ENCODE peak calls at places on chromosomes 5 and 9, in eight cellular contexts. V, R, W, A, O, N, Z and E are unnamed samples.

GRCh38 chr5:147373328-147373727 is 136.5 kb downstream of the DPYSL3 start:
- DNase-seq in V (no peak), R (no peak), W (no peak), A (no peak), O (no peak), N (no peak), Z (no peak), E (no peak)

GRCh38 chr9:117903453-117903852 is 199.2 kb downstream of the TLR4 start:
- DNase-seq in V (no peak), R (no peak), W (no peak), A (no peak), O (no peak), N (no peak), Z (no peak), E (no peak)

GRCh38 chr9:133403766-133404439 is 13.9 kb downstream of the REXO4 start:
- DNase-seq in V (no peak), R (peak), W (no peak), A (peak), O (peak), N (no peak), Z (peak), E (peak)

GRCh38 chr9:88425538-88425950 is 37.3 kb downstream of the SPIN1 start:
- DNase-seq in V (peak), R (no peak), W (no peak), A (no peak), O (no peak), N (no peak), Z (no peak), E (no peak)

GRCh38 chr5:54307583-54307982 is 2.8 kb downstream of the ARL15 start:
- DNase-seq in V (no peak), R (no peak), W (no peak), A (no peak), O (no peak), N (no peak), Z (no peak), E (no peak)

GRCh38 chr5:160521392-160521663 is 99.7 kb downstream of the PTTG1 start:
- DNase-seq in V (no peak), R (no peak), W (no peak), A (no peak), O (no peak), N (no peak), Z (no peak), E (no peak)

GRCh38 chr9:134888603-134889195 is 8.1 kb downstream of the FCN2 start:
- DNase-seq in V (no peak), R (no peak), W (no peak), A (no peak), O (no peak), N (no peak), Z (no peak), E (no peak)

GRCh38 chr9:69237702-69238295 is 63.7 kb downstream of the TJP2 start:
- DNase-seq in V (no peak), R (no peak), W (no peak), A (no peak), O (no peak), N (no peak), Z (no peak), E (no peak)

GRCh38 chr5:39674209-39675082 is 249.7 kb upstream of the DAB2 start:
- DNase-seq in V (no peak), R (no peak), W (no peak), A (no peak), O (no peak), N (no peak), Z (no peak), E (no peak)

GRCh38 chr5:149400304-149400703 is 21.2 kb upstream of the IL17B start:
- DNase-seq in V (no peak), R (no peak), W (peak), A (no peak), O (no peak), N (no peak), Z (no peak), E (no peak)

GRCh38 chr9:9498846-9499245 is 1114.0 kb downstream of the PTPRD start:
- DNase-seq in V (no peak), R (no peak), W (no peak), A (no peak), O (no peak), N (no peak), Z (no peak), E (no peak)

GRCh38 chr9:32587901-32588300 is 14.9 kb upstream of the NDUFB6 start:
- DNase-seq in V (peak), R (no peak), W (no peak), A (no peak), O (no peak), N (no peak), Z (no peak), E (no peak)

GRCh38 chr5:64680289-64680688 is 10.0 kb upstream of the SHISAL2B start:
- DNase-seq in V (no peak), R (no peak), W (no peak), A (no peak), O (no peak), N (no peak), Z (no peak), E (no peak)

GRCh38 chr5:154197801-154198461 is 7.4 kb downstream of the GALNT10 start:
- DNase-seq in V (peak), R (peak), W (no peak), A (peak), O (no peak), N (no peak), Z (peak), E (no peak)

GRCh38 chr5:60844429-60844890 is 391 bp upstream of the ELOVL7 start:
- DNase-seq in V (peak), R (no peak), W (no peak), A (no peak), O (no peak), N (no peak), Z (no peak), E (peak)

GRCh38 chr5:103973669-103974068 is 411.1 kb upstream of the NUDT12 start:
- DNase-seq in V (no peak), R (no peak), W (no peak), A (no peak), O (no peak), N (no peak), Z (no peak), E (no peak)

GRCh38 chr9:7937018-7937417 is 137.4 kb upstream of the DMAC1 start:
- DNase-seq in V (no peak), R (no peak), W (no peak), A (no peak), O (no peak), N (no peak), Z (no peak), E (no peak)

GRCh38 chr5:95102687-95103086 is 182.2 kb downstream of the MCTP1 start:
- DNase-seq in V (no peak), R (no peak), W (no peak), A (no peak), O (no peak), N (no peak), Z (no peak), E (no peak)

GRCh38 chr9:86022687-86023266 is 76.6 kb downstream of the GOLM1 start:
- DNase-seq in V (no peak), R (peak), W (no peak), A (no peak), O (no peak), N (no peak), Z (no peak), E (no peak)

GRCh38 chr9:137404971-137405584 is 17.9 kb downstream of the EXD3 start:
- DNase-seq in V (no peak), R (no peak), W (no peak), A (no peak), O (no peak), N (no peak), Z (no peak), E (no peak)

GRCh38 chr9:134661299-134661698 is 19.7 kb downstream of the COL5A1 start:
- DNase-seq in V (no peak), R (no peak), W (no peak), A (no peak), O (no peak), N (no peak), Z (no peak), E (no peak)

GRCh38 chr9:89436963-89437625 is 60.8 kb downstream of the SEMA4D start:
- DNase-seq in V (no peak), R (no peak), W (no peak), A (peak), O (no peak), N (no peak), Z (peak), E (no peak)

GRCh38 chr5:142425286-142426065 is 100.7 kb upstream of the SPRY4 start:
- DNase-seq in V (peak), R (no peak), W (no peak), A (no peak), O (no peak), N (no peak), Z (no peak), E (no peak)

GRCh38 chr5:13378073-13378472 is 566.4 kb downstream of the DNAH5 start:
- DNase-seq in V (peak), R (no peak), W (no peak), A (no peak), O (no peak), N (no peak), Z (no peak), E (peak)

GRCh38 chr5:140547508-140548299 is at the start of gene EIF4EBP3:
- DNase-seq in V (peak), R (peak), W (peak), A (peak), O (peak), N (peak), Z (peak), E (no peak)

GRCh38 chr5:82749453-82749852 is 327.7 kb downstream of the TMEM167A start:
- DNase-seq in V (peak), R (no peak), W (no peak), A (no peak), O (no peak), N (no peak), Z (no peak), E (no peak)

GRCh38 chr9:121353246-121353975 is 16.6 kb downstream of the STOM start:
- DNase-seq in V (no peak), R (peak), W (no peak), A (peak), O (peak), N (no peak), Z (peak), E (no peak)

GRCh38 chr9:22033012-22033630 is 24.0 kb upstream of the CDKN2B start:
- DNase-seq in V (no peak), R (no peak), W (no peak), A (no peak), O (no peak), N (no peak), Z (no peak), E (no peak)

GRCh38 chr5:179278546-179278945 is 66.7 kb downstream of the ADAMTS2 start:
- DNase-seq in V (no peak), R (no peak), W (no peak), A (no peak), O (no peak), N (no peak), Z (no peak), E (no peak)

GRCh38 chr9:121233906-121234901 is 32.5 kb upstream of the RAB14 start:
- DNase-seq in V (peak), R (no peak), W (no peak), A (no peak), O (no peak), N (no peak), Z (no peak), E (peak)